ENCODE peak calls at places on chromosomes 1 and 21, in eight cellular contexts. One of them, this sample, is unnamed. For H3K4me1, the result is how much of the 10 kb centered on the place peaks cover.

GRCh38 chr1:92924501-92924900 is 36.8 kb downstream of the DIPK1A start:
- DNase-seq in PC-3: no peak
- DNase-seq in psoas muscle: no peak
- DNase-seq in ovary: no peak
- DNase-seq in A549: no peak
- DNase-seq in mammary epithelial cell: no peak
- DNase-seq in ascending aorta: no peak
- DNase-seq in tibial artery: no peak
- DNase-seq in this sample: no peak

GRCh38 chr1:52667290-52667689 is 30.9 kb downstream of the COA7 start:
- DNase-seq in ascending aorta: no peak
- DNase-seq in psoas muscle: no peak
- DNase-seq in A549: no peak
- DNase-seq in PC-3: no peak
- DNase-seq in ovary: no peak
- DNase-seq in tibial artery: no peak
- DNase-seq in mammary epithelial cell: no peak
- DNase-seq in this sample: no peak

GRCh38 chr1:245605480-245606156 is 450.8 kb downstream of the KIF26B start:
- DNase-seq in tibial artery: no peak
- DNase-seq in psoas muscle: no peak
- DNase-seq in mammary epithelial cell: peak
- DNase-seq in PC-3: no peak
- DNase-seq in ovary: no peak
- DNase-seq in ascending aorta: no peak
- DNase-seq in A549: no peak
- DNase-seq in this sample: peak

GRCh38 chr1:208298593-208299233 is 54.5 kb upstream of the PLXNA2 start:
- DNase-seq in mammary epithelial cell: no peak
- DNase-seq in psoas muscle: no peak
- DNase-seq in A549: no peak
- DNase-seq in PC-3: no peak
- DNase-seq in tibial artery: peak
- DNase-seq in ascending aorta: no peak
- DNase-seq in ovary: no peak
- DNase-seq in this sample: no peak

GRCh38 chr21:43210454-43211084 is 41.8 kb downstream of the CRYAA start:
- DNase-seq in tibial artery: peak
- DNase-seq in ovary: no peak
- DNase-seq in mammary epithelial cell: no peak
- DNase-seq in PC-3: no peak
- DNase-seq in ascending aorta: no peak
- DNase-seq in psoas muscle: no peak
- DNase-seq in A549: no peak
- DNase-seq in this sample: no peak

GRCh38 chr1:7279753-7280150 is 491.3 kb upstream of the VAMP3 start:
- DNase-seq in A549: no peak
- DNase-seq in mammary epithelial cell: no peak
- DNase-seq in ovary: no peak
- DNase-seq in PC-3: no peak
- DNase-seq in ascending aorta: no peak
- DNase-seq in tibial artery: no peak
- DNase-seq in psoas muscle: no peak
- DNase-seq in this sample: no peak

GRCh38 chr1:11804666-11805453 is 904 bp downstream of the MTHFR start:
- DNase-seq in ovary: peak
- DNase-seq in A549: no peak
- DNase-seq in psoas muscle: peak
- DNase-seq in ascending aorta: no peak
- DNase-seq in PC-3: peak
- DNase-seq in mammary epithelial cell: peak
- DNase-seq in tibial artery: peak
- DNase-seq in this sample: peak

GRCh38 chr1:9655127-9655723 is 3.7 kb downstream of the PIK3CD start:
- DNase-seq in ascending aorta: no peak
- DNase-seq in PC-3: no peak
- DNase-seq in mammary epithelial cell: no peak
- DNase-seq in A549: no peak
- DNase-seq in psoas muscle: no peak
- DNase-seq in ovary: no peak
- DNase-seq in tibial artery: no peak
- DNase-seq in this sample: no peak

GRCh38 chr1:164764333-164764732 is 205.3 kb downstream of the PBX1 start:
- DNase-seq in ovary: no peak
- DNase-seq in mammary epithelial cell: no peak
- DNase-seq in tibial artery: no peak
- DNase-seq in ascending aorta: no peak
- DNase-seq in psoas muscle: no peak
- DNase-seq in A549: no peak
- DNase-seq in PC-3: no peak
- DNase-seq in this sample: no peak

GRCh38 chr1:185676969-185677368 is 57.2 kb upstream of the HMCN1 start:
- DNase-seq in mammary epithelial cell: no peak
- DNase-seq in PC-3: no peak
- DNase-seq in ascending aorta: no peak
- DNase-seq in A549: no peak
- DNase-seq in tibial artery: no peak
- DNase-seq in ovary: no peak
- DNase-seq in psoas muscle: no peak
- DNase-seq in this sample: no peak

GRCh38 chr1:27981146-27981545 is 21.4 kb downstream of the XKR8 start:
- DNase-seq in mammary epithelial cell: no peak
- DNase-seq in PC-3: no peak
- DNase-seq in ovary: no peak
- DNase-seq in psoas muscle: no peak
- DNase-seq in tibial artery: no peak
- DNase-seq in ascending aorta: no peak
- DNase-seq in A549: no peak
- DNase-seq in this sample: no peak

GRCh38 chr1:27980216-27980820 is 20.5 kb downstream of the XKR8 start:
- DNase-seq in A549: no peak
- DNase-seq in psoas muscle: no peak
- DNase-seq in mammary epithelial cell: no peak
- DNase-seq in tibial artery: no peak
- DNase-seq in ovary: no peak
- DNase-seq in ascending aorta: no peak
- DNase-seq in PC-3: no peak
- DNase-seq in this sample: no peak

GRCh38 chr1:27973771-27974452 is 14.1 kb downstream of the XKR8 start:
- DNase-seq in ovary: no peak
- DNase-seq in psoas muscle: no peak
- DNase-seq in PC-3: no peak
- DNase-seq in tibial artery: no peak
- DNase-seq in mammary epithelial cell: no peak
- DNase-seq in A549: no peak
- DNase-seq in ascending aorta: no peak
- DNase-seq in this sample: no peak

GRCh38 chr1:27979859-27980201 is 20.1 kb downstream of the XKR8 start:
- DNase-seq in psoas muscle: no peak
- DNase-seq in ovary: no peak
- DNase-seq in ascending aorta: no peak
- DNase-seq in tibial artery: no peak
- DNase-seq in PC-3: no peak
- DNase-seq in A549: no peak
- DNase-seq in mammary epithelial cell: no peak
- DNase-seq in this sample: no peak

GRCh38 chr1:27979151-27979858 is 19.5 kb downstream of the XKR8 start:
- DNase-seq in A549: peak
- DNase-seq in ovary: no peak
- DNase-seq in PC-3: peak
- DNase-seq in tibial artery: no peak
- DNase-seq in psoas muscle: no peak
- DNase-seq in mammary epithelial cell: peak
- DNase-seq in ascending aorta: no peak
- DNase-seq in this sample: no peak
- H3K4me1 ChIP-seq in A549: under half
- H3K4me1 ChIP-seq in ovary: under half
- H3K4me1 ChIP-seq in PC-3: under half
- H3K4me1 ChIP-seq in tibial artery: under half
- H3K4me1 ChIP-seq in psoas muscle: under half
- H3K4me1 ChIP-seq in mammary epithelial cell: under half
- H3K4me1 ChIP-seq in ascending aorta: under half
- H3K4me1 ChIP-seq in this sample: under half

GRCh38 chr1:28580706-28581530 is 11.1 kb upstream of the RAB42 start:
- DNase-seq in mammary epithelial cell: peak
- DNase-seq in A549: no peak
- DNase-seq in psoas muscle: no peak
- DNase-seq in PC-3: peak
- DNase-seq in tibial artery: peak
- DNase-seq in ovary: no peak
- DNase-seq in ascending aorta: no peak
- DNase-seq in this sample: peak
- TF ChIP-seq CTCF in mammary epithelial cell: peak
- TF ChIP-seq CTCF in A549: no peak
- TF ChIP-seq CTCF in psoas muscle: no peak
- TF ChIP-seq CTCF in PC-3: peak
- TF ChIP-seq CTCF in tibial artery: no peak
- TF ChIP-seq CTCF in ovary: no peak
- TF ChIP-seq CTCF in ascending aorta: no peak
- TF ChIP-seq CTCF in this sample: peak

DNA sequence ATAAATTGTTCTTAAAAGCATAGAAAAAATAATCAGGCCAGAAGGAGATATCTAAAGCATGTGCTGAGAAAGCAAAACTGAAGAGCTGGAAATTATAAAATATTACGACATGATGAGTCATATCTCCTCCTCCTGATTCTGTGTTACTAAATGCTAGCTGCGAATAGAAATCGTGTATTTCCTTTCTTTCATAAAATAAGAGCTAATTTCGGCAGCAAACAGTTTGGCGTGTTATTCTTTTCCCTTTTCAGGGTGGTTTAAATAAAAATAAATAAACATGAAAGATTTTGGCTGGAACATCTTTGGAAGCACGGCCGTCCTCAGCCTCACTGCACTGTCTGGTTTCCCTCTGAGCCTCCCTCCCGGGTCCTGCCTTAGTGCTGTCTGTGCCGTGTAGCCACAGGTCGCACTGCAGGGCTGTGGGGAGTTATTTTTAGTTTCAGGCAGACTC is 56.0 kb downstream of the ADARB1 start:
- DNase-seq in PC-3: peak
- DNase-seq in tibial artery: peak
- DNase-seq in psoas muscle: no peak
- DNase-seq in A549: peak
- DNase-seq in mammary epithelial cell: peak
- DNase-seq in ovary: peak
- DNase-seq in ascending aorta: no peak
- DNase-seq in this sample: peak
- H3K27ac ChIP-seq in PC-3: peak
- H3K27ac ChIP-seq in tibial artery: peak
- H3K27ac ChIP-seq in psoas muscle: peak
- H3K27ac ChIP-seq in A549: peak
- H3K27ac ChIP-seq in mammary epithelial cell: no peak
- H3K27ac ChIP-seq in ovary: peak
- H3K27ac ChIP-seq in ascending aorta: peak
- H3K27ac ChIP-seq in this sample: peak

DNA sequence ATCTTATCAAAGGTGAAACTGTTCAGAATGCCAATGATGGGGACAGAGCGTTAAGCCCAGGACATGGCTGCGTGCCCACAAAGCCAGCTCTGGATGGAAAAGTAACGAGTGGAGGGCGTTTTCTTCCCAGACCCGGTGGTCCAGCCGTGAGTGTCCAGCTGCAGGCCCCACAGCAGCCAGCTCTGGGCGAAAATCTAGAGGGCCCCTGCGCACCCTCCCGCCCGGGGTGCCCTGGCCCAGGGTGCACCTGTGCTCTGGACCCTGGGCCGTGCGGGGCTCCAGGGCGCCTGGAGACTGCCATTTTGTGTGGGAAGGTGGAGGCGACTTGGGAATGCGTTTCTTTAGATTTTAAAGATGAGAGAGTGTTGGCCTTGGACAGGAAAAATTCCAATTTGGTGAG is 58.8 kb downstream of the SKI start:
- DNase-seq in tibial artery: no peak
- DNase-seq in PC-3: no peak
- DNase-seq in ovary: no peak
- DNase-seq in psoas muscle: no peak
- DNase-seq in mammary epithelial cell: no peak
- DNase-seq in A549: no peak
- DNase-seq in ascending aorta: no peak
- DNase-seq in this sample: no peak
- H3K4me1 ChIP-seq in tibial artery: half or more
- H3K4me1 ChIP-seq in PC-3: under half
- H3K4me1 ChIP-seq in ovary: under half
- H3K4me1 ChIP-seq in psoas muscle: half or more
- H3K4me1 ChIP-seq in mammary epithelial cell: under half
- H3K4me1 ChIP-seq in A549: under half
- H3K4me1 ChIP-seq in ascending aorta: half or more
- H3K4me1 ChIP-seq in this sample: under half

GRCh38 chr1:192580351-192580962 is 4.9 kb downstream of the RGS1 start:
- DNase-seq in PC-3: peak
- DNase-seq in psoas muscle: no peak
- DNase-seq in A549: no peak
- DNase-seq in mammary epithelial cell: peak
- DNase-seq in tibial artery: no peak
- DNase-seq in ascending aorta: no peak
- DNase-seq in ovary: no peak
- DNase-seq in this sample: peak
- TF ChIP-seq CTCF in PC-3: peak
- TF ChIP-seq CTCF in psoas muscle: peak
- TF ChIP-seq CTCF in A549: peak
- TF ChIP-seq CTCF in mammary epithelial cell: peak
- TF ChIP-seq CTCF in tibial artery: peak
- TF ChIP-seq CTCF in ascending aorta: peak
- TF ChIP-seq CTCF in ovary: no peak
- TF ChIP-seq CTCF in this sample: peak